ENCODE peak calls at places on chromosomes 2 and 18, in ten cellular contexts. T is adrenal gland; A is CD8-positive, alpha-beta T cell; U is GM12878; I is HCT116; Q is cardiac muscle cell; J is Panc1; F is heart right ventricle; P is suprapubic skin; V is esophagus squamous epithelium. C is an unnamed sample. For H3K36me3, the result is how much of the 10 kb centered on the place peaks cover.

GRCh38 chr2:13607139-13607538 is 890.4 kb downstream of the TRIB2 start:
- DNase-seq in U (no peak), A (no peak), F (no peak), T (no peak), P (no peak), I (no peak), V (no peak), Q (no peak), J (no peak), C (no peak)

GRCh38 chr2:54757496-54757895 is 34.0 kb downstream of the EML6 start:
- DNase-seq in Q (peak), U (no peak), T (peak), J (no peak), A (no peak), I (no peak), F (no peak), V (no peak), P (no peak), C (peak)

GRCh38 chr18:62881509-62882016 is 166.2 kb downstream of the PHLPP1 start:
- DNase-seq in J (no peak), I (peak), Q (no peak), T (no peak), P (no peak), V (no peak), A (no peak), F (no peak), U (no peak), C (no peak)

GRCh38 chr2:26492749-26493515 is 15.0 kb upstream of the OTOF start:
- DNase-seq in V (no peak), J (no peak), U (no peak), F (no peak), P (no peak), Q (no peak), A (no peak), I (no peak), T (no peak), C (no peak)

GRCh38 chr2:226798422-226799210 is 1.0 kb downstream of the IRS1 start:
- DNase-seq in P (peak), A (peak), U (no peak), V (no peak), T (peak), Q (peak), I (no peak), J (no peak), F (peak), C (no peak)

GRCh38 chr18:34493099-34493544 is 217.0 kb upstream of the DTNA start:
- DNase-seq in P (peak), F (peak), Q (peak), J (no peak), V (no peak), I (no peak), A (no peak), U (no peak), T (peak), C (peak)

GRCh38 chr2:223786943-223787342 is 50.4 kb downstream of the AP1S3 start:
- DNase-seq in P (no peak), A (no peak), T (no peak), V (no peak), Q (no peak), I (no peak), F (no peak), U (no peak), J (no peak), C (no peak)

GRCh38 chr2:54601339-54601738 is 122.1 kb upstream of the EML6 start:
- DNase-seq in F (no peak), T (no peak), J (no peak), A (no peak), U (no peak), V (no peak), Q (no peak), I (no peak), P (no peak), C (no peak)

GRCh38 chr2:146990311-146990781 is 854.5 kb upstream of the ACVR2A start:
- DNase-seq in Q (no peak), I (no peak), J (no peak), F (no peak), T (no peak), U (no peak), A (no peak), P (no peak), V (no peak), C (no peak)

GRCh38 chr2:138766464-138766863 is 13.7 kb downstream of the NXPH2 start:
- DNase-seq in F (no peak), T (no peak), V (no peak), A (no peak), I (no peak), J (no peak), Q (no peak), P (no peak), U (no peak), C (no peak)

GRCh38 chr18:78720456-78721250 is 259.0 kb upstream of the SALL3 start:
- DNase-seq in P (no peak), F (no peak), U (no peak), A (no peak), Q (no peak), J (no peak), I (no peak), V (no peak), T (no peak), C (no peak)

GRCh38 chr2:122830157-122830556 is 1074.7 kb downstream of the TSN start:
- DNase-seq in F (no peak), A (no peak), T (no peak), J (no peak), Q (no peak), U (no peak), P (no peak), V (no peak), I (no peak), C (no peak)

GRCh38 chr2:65198737-65199136 is 28.9 kb upstream of the ACTR2 start:
- DNase-seq in F (no peak), I (no peak), A (no peak), U (no peak), T (no peak), Q (no peak), V (no peak), J (no peak), P (no peak), C (no peak)

GRCh38 chr2:10256525-10257031 is 46.1 kb upstream of the HPCAL1 start:
- DNase-seq in J (no peak), U (no peak), I (no peak), F (no peak), Q (no peak), V (no peak), P (peak), T (no peak), A (no peak), C (no peak)

GRCh38 chr2:236177967-236178909 is 10.1 kb upstream of the GBX2 start:
- DNase-seq in J (peak), A (no peak), V (no peak), F (peak), P (no peak), U (no peak), I (peak), T (peak), Q (peak), C (no peak)

GRCh38 chr18:62663731-62664336 is 51.5 kb upstream of the PHLPP1 start:
- DNase-seq in I (no peak), Q (no peak), F (no peak), A (no peak), J (no peak), P (no peak), V (no peak), U (peak), T (peak), C (no peak)

GRCh38 chr2:72883356-72883962 is 3.7 kb upstream of the SPR start:
- DNase-seq in I (no peak), J (no peak), F (peak), P (no peak), V (no peak), U (no peak), T (peak), A (no peak), Q (peak), C (no peak)

GRCh38 chr2:26401739-26402541 is at the start of gene DRC1:
- DNase-seq in F (peak), U (no peak), A (no peak), V (no peak), J (no peak), I (no peak), Q (peak), P (no peak), T (peak), C (peak)

GRCh38 chr18:24704921-24705620 is 244.6 kb downstream of the HRH4 start:
- DNase-seq in F (no peak), J (no peak), T (no peak), V (no peak), Q (no peak), I (no peak), A (no peak), P (no peak), U (no peak), C (no peak)

GRCh38 chr18:53883771-53884170 is 340.7 kb downstream of the MBD2 start:
- DNase-seq in V (no peak), A (no peak), P (no peak), F (no peak), T (no peak), Q (no peak), U (no peak), I (no peak), J (no peak), C (no peak)

GRCh38 chr2:112585873-112586477 is 1.6 kb downstream of the CHCHD5 start:
- DNase-seq in F (no peak), V (no peak), Q (no peak), J (no peak), T (no peak), A (no peak), P (no peak), I (no peak), U (no peak), C (no peak)

GRCh38 chr2:197356136-197356535 is 45.6 kb upstream of the ANKRD44 start:
- DNase-seq in V (no peak), A (no peak), Q (no peak), J (no peak), P (no peak), U (no peak), F (no peak), I (peak), T (no peak), C (no peak)

GRCh38 chr2:9484533-9484932 is 10.2 kb downstream of the IAH1 start:
- DNase-seq in J (no peak), I (no peak), A (no peak), T (no peak), P (no peak), V (no peak), Q (no peak), U (no peak), F (no peak), C (no peak)

GRCh38 chr18:9017900-9018217 is 84.6 kb upstream of the NDUFV2 start:
- DNase-seq in U (no peak), I (no peak), T (no peak), P (no peak), F (no peak), J (no peak), A (no peak), V (no peak), Q (no peak), C (no peak)

GRCh38 chr18:78605255-78605654 is 374.4 kb upstream of the SALL3 start:
- DNase-seq in A (no peak), I (no peak), F (no peak), Q (no peak), P (no peak), T (no peak), J (no peak), V (no peak), U (no peak), C (no peak)

GRCh38 chr2:186306754-186307153 is 179.3 kb upstream of the ZC3H15 start:
- DNase-seq in P (no peak), F (no peak), I (no peak), J (no peak), Q (no peak), A (no peak), U (no peak), T (no peak), V (no peak), C (no peak)

GRCh38 chr2:176584333-176584732 is 315.1 kb downstream of the MTX2 start:
- DNase-seq in J (no peak), F (no peak), U (no peak), A (no peak), Q (no peak), V (no peak), T (no peak), I (no peak), P (no peak), C (no peak)

DNA sequence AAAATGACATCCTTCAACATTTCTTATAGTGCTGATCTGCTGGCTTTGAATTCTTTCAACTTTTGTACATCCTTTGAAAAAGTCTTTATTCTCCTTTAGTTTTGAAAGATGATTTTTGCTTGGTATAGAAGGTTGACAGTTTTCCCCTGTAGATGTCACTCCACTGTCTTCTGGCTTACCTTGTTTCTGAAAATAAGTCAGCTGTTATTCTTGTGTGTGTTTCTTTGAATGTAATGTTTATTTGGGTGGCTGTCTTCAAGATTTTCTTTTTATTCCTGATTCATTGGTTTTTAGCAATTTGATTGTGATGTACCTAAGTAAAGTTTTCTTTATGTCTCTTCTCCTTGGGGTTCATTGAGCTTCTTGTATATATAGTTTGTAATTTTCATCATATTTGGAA is 47.6 kb downstream of the ACTR3 start:
- DNase-seq in I (no peak), V (no peak), Q (no peak), F (no peak), J (no peak), U (no peak), T (no peak), P (no peak), A (no peak), C (no peak)
- H3K36me3 ChIP-seq in I (half or more), V (under half), Q (under half), F (under half), J (half or more), U (under half), T (under half), P (half or more), A (under half), C (half or more)

GRCh38 chr2:121766624-121767023 is 11.2 kb downstream of the TSN start:
- DNase-seq in V (no peak), U (no peak), Q (no peak), I (no peak), T (no peak), A (no peak), P (no peak), J (no peak), F (no peak), C (no peak)
- H3K36me3 ChIP-seq in V (under half), U (under half), Q (under half), I (under half), T (under half), A (under half), P (half or more), J (under half), F (under half), C (half or more)

DNA sequence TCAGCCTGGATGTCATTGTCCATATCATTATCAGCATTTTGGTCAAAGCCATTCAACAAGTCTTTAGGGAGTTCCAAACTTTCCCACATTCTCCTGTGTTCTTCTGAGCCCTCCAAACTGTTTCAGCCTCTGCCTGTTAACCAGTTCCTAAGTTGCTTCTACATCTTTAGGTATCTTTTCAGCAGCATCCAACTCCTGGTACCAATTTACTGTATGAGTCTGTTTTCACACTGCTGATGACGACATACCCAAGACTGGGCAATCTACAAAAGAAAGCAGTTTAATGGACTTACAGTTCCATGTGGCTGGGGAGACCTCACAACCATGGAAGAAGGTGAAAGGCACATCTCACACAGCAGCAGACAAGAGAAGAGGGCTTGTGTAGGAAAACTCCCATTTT is 94.2 kb downstream of the GULP1 start:
- DNase-seq in U (no peak), F (no peak), I (no peak), P (no peak), V (no peak), Q (no peak), J (no peak), T (no peak), A (no peak), C (no peak)
- H3K36me3 ChIP-seq in U (under half), F (under half), I (under half), P (under half), V (under half), Q (under half), J (under half), T (under half), A (under half), C (under half)

DNA sequence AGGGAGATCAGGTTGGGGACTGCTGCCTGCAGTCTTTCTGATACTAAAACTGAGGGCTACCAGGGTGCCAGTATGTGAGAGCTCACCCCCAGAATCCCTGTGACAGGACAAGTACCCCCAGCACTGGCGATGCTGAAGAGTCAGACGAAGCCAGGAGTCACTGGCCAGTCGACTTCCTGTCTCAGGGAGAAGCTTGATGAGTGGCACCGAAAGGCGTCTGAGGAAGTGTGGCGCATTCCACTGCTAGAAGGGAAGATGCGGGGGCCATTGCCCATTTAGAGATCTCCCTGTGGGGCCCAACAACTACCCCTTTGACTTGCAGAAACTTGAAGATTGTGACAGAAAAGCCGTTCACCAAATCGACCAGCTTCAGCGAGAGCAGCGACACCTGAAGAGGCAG is 22.0 kb downstream of the MXD1 start:
- DNase-seq in T (no peak), F (no peak), Q (no peak), A (no peak), P (no peak), J (no peak), U (no peak), I (no peak), V (no peak), C (no peak)
- H3K36me3 ChIP-seq in T (under half), F (under half), Q (under half), A (under half), P (half or more), J (under half), U (under half), I (under half), V (under half), C (under half)

DNA sequence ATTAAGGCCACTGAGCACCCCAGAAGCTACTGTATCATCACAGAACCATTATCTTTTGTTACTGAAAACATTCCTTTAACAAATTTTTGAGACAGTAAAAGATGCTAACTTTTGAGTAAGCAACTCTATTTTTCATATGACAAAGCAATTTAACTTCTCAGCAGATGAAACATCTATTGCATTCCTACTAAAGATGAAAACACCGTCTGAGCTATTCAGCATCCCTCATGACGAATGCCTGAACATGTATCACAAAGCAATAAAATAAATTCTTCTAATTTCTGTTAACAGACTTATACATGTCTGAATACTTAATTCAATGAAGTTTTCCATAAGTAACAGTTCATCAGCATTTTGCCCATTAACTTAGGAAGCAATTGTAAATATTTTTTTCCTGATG is 23.8 kb downstream of the CHN1 start:
- DNase-seq in T (no peak), P (no peak), I (no peak), J (no peak), Q (no peak), F (no peak), U (no peak), A (no peak), V (no peak), C (no peak)
- H3K36me3 ChIP-seq in T (under half), P (under half), I (under half), J (under half), Q (under half), F (under half), U (under half), A (under half), V (under half), C (under half)

GRCh38 chr2:1749750-1750149 is 5.4 kb upstream of the PXDN start:
- DNase-seq in J (no peak), Q (no peak), T (peak), U (no peak), P (no peak), F (no peak), A (no peak), V (no peak), I (no peak), C (no peak)
- H3K36me3 ChIP-seq in J (under half), Q (under half), T (under half), U (under half), P (under half), F (under half), A (under half), V (under half), I (under half), C (under half)

GRCh38 chr18:49788327-49788908 is 24.9 kb downstream of the ACAA2 start:
- DNase-seq in P (no peak), J (no peak), F (no peak), U (peak), T (no peak), Q (no peak), V (no peak), A (no peak), I (no peak), C (no peak)
- H3K36me3 ChIP-seq in P (under half), J (under half), F (under half), U (under half), T (under half), Q (half or more), V (under half), A (under half), I (under half), C (half or more)

DNA sequence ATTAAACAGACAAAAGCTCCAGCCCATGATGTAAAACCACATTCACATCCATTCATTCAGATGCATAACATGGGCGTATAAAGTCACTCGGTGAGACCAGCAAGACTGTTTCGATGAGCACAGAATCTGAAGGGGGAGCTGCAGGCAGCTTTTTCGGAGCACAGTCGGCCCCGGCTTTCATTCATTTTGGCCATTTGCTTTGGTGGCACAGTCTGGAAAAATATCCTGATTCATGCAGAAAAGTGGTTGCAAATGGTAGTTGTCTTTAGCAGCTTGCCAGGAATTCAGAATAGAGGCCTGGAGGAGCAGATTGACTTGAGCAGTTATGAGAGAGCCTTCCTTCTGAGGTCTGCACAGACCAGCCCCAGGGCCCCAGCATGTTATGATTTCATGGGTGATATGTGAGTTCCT is 11.2 kb downstream of the ARID5A start:
- DNase-seq in F (no peak), Q (no peak), U (no peak), J (no peak), V (no peak), I (no peak), P (peak), A (no peak), T (no peak), C (no peak)
- H3K36me3 ChIP-seq in F (under half), Q (under half), U (under half), J (under half), V (under half), I (under half), P (half or more), A (half or more), T (under half), C (under half)

C was measured in NT2/D1.